ENCODE peak calls at places on chromosomes 12 and 14, in four cellular contexts. L, S, E and U are unnamed samples.
A peak's percentile ranks its signal among the peaks of the same experiment; 100 is the strongest.

GRCh38 chr12:117818400-117818799 is 150.4 kb downstream of the KSR2 start:
- DNase-seq in E (no peak), L (no peak), S (no peak), U (no peak)

GRCh38 chr12:47828967-47829482 is 9.3 kb upstream of the HDAC7 start:
- DNase-seq in S (no peak), L (peak; percentile 92), E (no peak), U (no peak)

GRCh38 chr14:50667491-50668007 is 557 bp downstream of the SAV1 start:
- DNase-seq in S (no peak), E (no peak), L (no peak), U (no peak)

GRCh38 chr12:27123642-27124041 is 41.3 kb upstream of the C12orf71 start:
- DNase-seq in S (no peak), E (no peak), L (no peak), U (no peak)

GRCh38 chr14:62179367-62180018 is 417.3 kb downstream of the SNAPC1 start:
- DNase-seq in E (no peak), L (peak; percentile 61), S (peak; percentile 72), U (no peak)

GRCh38 chr12:106696071-106696470 is 78.4 kb upstream of the RIC8B start:
- DNase-seq in L (no peak), E (no peak), S (no peak), U (no peak)

GRCh38 chr14:68633131-68633991 is 159.5 kb downstream of the ZFP36L1 start:
- DNase-seq in E (no peak), L (no peak), S (no peak), U (no peak)

GRCh38 chr14:68774771-68775613 is 17.9 kb downstream of the ZFP36L1 start:
- DNase-seq in E (no peak), S (no peak), L (peak; percentile 44), U (no peak)

GRCh38 chr12:111893287-111893686 is 51.3 kb downstream of the MAPKAPK5 start:
- DNase-seq in S (no peak), L (no peak), E (no peak), U (no peak)

GRCh38 chr12:63867026-63867425 is 22.5 kb downstream of the SRGAP1 start:
- DNase-seq in E (no peak), S (no peak), L (no peak), U (no peak)

GRCh38 chr14:73476451-73476905 is 14.3 kb upstream of the RIOX1 start:
- DNase-seq in L (no peak), S (no peak), E (no peak), U (no peak)

GRCh38 chr14:81523016-81523415 is 10.6 kb downstream of the SEL1L start:
- DNase-seq in S (no peak), E (no peak), L (no peak), U (no peak)

GRCh38 chr14:91219505-91220389 is 24.8 kb downstream of the GPR68 start:
- DNase-seq in L (no peak), E (no peak), S (no peak), U (no peak)

GRCh38 chr12:131642101-131642540 is 68.8 kb upstream of the SFSWAP start:
- DNase-seq in S (no peak), L (peak; percentile 29), E (no peak), U (no peak)

GRCh38 chr12:50201987-50202521 is 34.9 kb upstream of the CERS5 start:
- DNase-seq in L (peak; percentile 83), S (no peak), E (no peak), U (no peak)